ENCODE peak calls at places on chromosomes 11 and 22, in five cellular contexts. P, C, V, S and D are unnamed samples.

GRCh38 chr11:1440496-1440895 is 46.1 kb downstream of the MOB2 start:
- DNase-seq in P (no peak), C (no peak), V (no peak), S (no peak), D (no peak)

GRCh38 chr11:79198898-79199250 is 242.0 kb downstream of the TENM4 start:
- DNase-seq in P (no peak), C (no peak), V (peak), S (no peak), D (no peak)

GRCh38 chr11:33891714-33892327 is at the start of gene LMO2:
- DNase-seq in P (no peak), C (no peak), V (no peak), S (no peak), D (no peak)

GRCh38 chr11:92667446-92668165 is 301.8 kb upstream of the MTNR1B start:
- DNase-seq in P (peak), C (no peak), V (no peak), S (peak), D (no peak)

GRCh38 chr11:74685905-74686304 is 45.3 kb downstream of the CHRDL2 start:
- DNase-seq in P (no peak), C (no peak), V (no peak), S (no peak), D (no peak)

GRCh38 chr11:26947904-26948639 is 45.8 kb upstream of the FIBIN start:
- DNase-seq in P (no peak), C (no peak), V (peak), S (no peak), D (no peak)

GRCh38 chr22:27846248-27846760 is 44.7 kb upstream of the MN1 start:
- DNase-seq in P (no peak), C (no peak), V (no peak), S (no peak), D (no peak)

GRCh38 chr11:122910775-122911174 is 28.2 kb downstream of the JHY start:
- DNase-seq in P (no peak), C (peak), V (peak), S (no peak), D (no peak)

GRCh38 chr22:35102663-35103062 is 36.7 kb downstream of the ISX start:
- DNase-seq in P (no peak), C (no peak), V (peak), S (no peak), D (no peak)